ENCODE peak calls at places on chromosomes 4 and X, in ten cellular contexts. M, Q, P, W, I, A, X, E, O and R are unnamed samples.

GRCh38 chr4:189463734-189464133 is 476.9 kb upstream of the FRG1 start:
- DNase-seq in M (no peak), Q (no peak), P (no peak), W (no peak), I (no peak), A (no peak), X (no peak), E (no peak), O (no peak), R (no peak)

GRCh38 chr4:55910140-55910539 is 38.6 kb upstream of the CEP135 start:
- DNase-seq in M (peak; percentile 62), Q (no peak), P (no peak), W (peak; percentile 46), I (no peak), A (no peak), X (no peak), E (no peak), O (no peak), R (no peak)

GRCh38 chrX:10531927-10532326 is 88.5 kb downstream of the MID1 start:
- DNase-seq in M (no peak), Q (no peak), P (no peak), W (peak; percentile 47), I (no peak), A (no peak), X (no peak), E (no peak), O (no peak), R (no peak)

GRCh38 chrX:109936114-109936513 is 66.8 kb upstream of the TMEM164 start:
- DNase-seq in M (peak; percentile 63), Q (no peak), P (no peak), W (peak; percentile 59), I (no peak), A (no peak), X (no peak), E (no peak), O (no peak), R (no peak)

GRCh38 chr4:37742149-37742548 is 56.0 kb upstream of the RELL1 start:
- DNase-seq in M (peak; percentile 66), Q (peak; percentile 3), P (no peak), W (no peak), I (no peak), A (no peak), X (no peak), E (peak; percentile 21), O (no peak), R (no peak)

GRCh38 chr4:74117024-74117534 is 18.1 kb upstream of the CXCL2 start:
- DNase-seq in M (peak; percentile 75), Q (peak; percentile 41), P (no peak), W (peak; percentile 97), I (no peak), A (no peak), X (peak; percentile 80), E (peak; percentile 67), O (no peak), R (no peak)

GRCh38 chrX:37474478-37474877 is 97.0 kb upstream of the LANCL3 start:
- DNase-seq in M (no peak), Q (no peak), P (no peak), W (no peak), I (no peak), A (peak; percentile 8), X (no peak), E (no peak), O (no peak), R (no peak)

GRCh38 chrX:140123446-140123845 is 158.1 kb upstream of the CXorf66 start:
- DNase-seq in M (peak; percentile 22), Q (no peak), P (no peak), W (peak; percentile 15), I (peak; percentile 32), A (peak; percentile 54), X (no peak), E (peak; percentile 6), O (no peak), R (no peak)

GRCh38 chrX:112768563-112768962 is 72.1 kb downstream of the AMOT start:
- DNase-seq in M (no peak), Q (no peak), P (no peak), W (no peak), I (no peak), A (no peak), X (no peak), E (no peak), O (no peak), R (no peak)

GRCh38 chrX:44889824-44890223 is 16.8 kb downstream of the KDM6A start:
- DNase-seq in M (no peak), Q (no peak), P (no peak), W (no peak), I (no peak), A (no peak), X (no peak), E (no peak), O (no peak), R (no peak)

GRCh38 chr4:17286737-17287460 is 225.0 kb downstream of the QDPR start:
- DNase-seq in M (no peak), Q (no peak), P (no peak), W (no peak), I (no peak), A (peak; percentile 14), X (no peak), E (no peak), O (no peak), R (no peak)

GRCh38 chrX:65524139-65524538 is 10.4 kb downstream of the LAS1L start:
- DNase-seq in M (no peak), Q (no peak), P (no peak), W (no peak), I (no peak), A (no peak), X (no peak), E (no peak), O (no peak), R (no peak)

GRCh38 chrX:154321624-154322023 is 26.0 kb downstream of the TKTL1 start:
- DNase-seq in M (no peak), Q (no peak), P (no peak), W (peak; percentile 5), I (no peak), A (no peak), X (no peak), E (peak; percentile 11), O (no peak), R (no peak)

GRCh38 chr4:13543648-13544555 is at the start of gene NKX3-2:
- DNase-seq in M (peak; percentile 53), Q (no peak), P (peak; percentile 58), W (peak; percentile 34), I (no peak), A (peak; percentile 70), X (no peak), E (no peak), O (no peak), R (no peak)

GRCh38 chr4:14652522-14652921 is 349.8 kb upstream of the CPEB2 start:
- DNase-seq in M (no peak), Q (no peak), P (no peak), W (no peak), I (no peak), A (no peak), X (no peak), E (no peak), O (no peak), R (no peak)

GRCh38 chr4:5753766-5754528 is 42.9 kb downstream of the EVC start:
- DNase-seq in M (peak; percentile 96), Q (peak; percentile 43), P (peak; percentile 32), W (peak; percentile 91), I (no peak), A (no peak), X (no peak), E (peak; percentile 18), O (no peak), R (no peak)

GRCh38 chr4:79673898-79674297 is 265.9 kb upstream of the GK2 start:
- DNase-seq in M (no peak), Q (no peak), P (no peak), W (no peak), I (no peak), A (no peak), X (no peak), E (no peak), O (no peak), R (no peak)

DNA sequence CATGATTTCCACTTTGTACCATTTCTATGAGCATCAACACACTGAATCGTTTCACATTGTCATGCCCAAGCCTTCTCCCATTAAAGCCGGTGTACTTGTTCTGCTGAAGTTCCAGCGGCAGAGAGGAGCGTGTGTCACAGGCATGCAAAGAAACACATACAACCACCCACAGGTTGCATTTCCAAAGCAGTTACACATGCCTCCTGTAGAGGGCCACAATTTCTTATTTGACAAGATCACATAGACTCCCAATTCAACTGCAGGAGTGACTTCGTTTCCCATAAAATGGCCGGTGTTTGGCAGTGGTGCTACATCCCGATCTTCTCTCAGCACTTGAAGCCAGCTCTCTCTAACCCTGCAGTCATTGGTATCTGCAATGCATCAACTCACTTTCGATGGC is 992.6 kb downstream of the NLGN4X start:
- DNase-seq in M (no peak), Q (peak; percentile 1), P (no peak), W (no peak), I (peak; percentile 9), A (peak; percentile 39), X (no peak), E (no peak), O (no peak), R (no peak)
- TF ChIP-seq CTCF in M (no peak), Q (no peak), P (peak; percentile 23), W (no peak), I (no peak), A (peak; percentile 32), X (no peak), E (no peak), O (no peak), R (no peak)

DNA sequence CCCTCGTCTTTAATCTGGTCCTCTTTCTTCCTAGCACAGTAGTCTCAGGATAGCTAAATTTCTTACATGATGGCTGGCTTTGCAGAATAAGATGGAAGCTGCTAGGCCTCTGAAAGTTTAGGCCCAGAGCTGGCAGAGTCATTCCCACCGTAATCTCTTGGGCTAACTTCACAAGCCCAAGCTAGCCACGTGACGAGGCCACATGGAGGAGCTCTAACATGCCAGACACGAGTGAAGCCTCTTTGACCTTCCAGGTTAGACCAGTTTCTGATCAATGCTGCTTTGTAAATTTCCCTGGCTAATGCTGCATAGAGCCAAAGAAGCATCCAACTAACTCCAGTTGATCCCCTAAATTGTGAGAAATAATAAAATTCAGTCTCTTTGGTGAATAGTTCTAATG is 9.5 kb upstream of the CENPE start:
- DNase-seq in M (peak; percentile 46), Q (no peak), P (no peak), W (no peak), I (peak; percentile 49), A (peak; percentile 74), X (no peak), E (peak; percentile 47), O (no peak), R (no peak)
- TF ChIP-seq CTCF in M (peak; percentile 33), Q (no peak), P (no peak), W (no peak), I (no peak), A (peak; percentile 51), X (no peak), E (no peak), O (no peak), R (no peak)

GRCh38 chr4:133084421-133084820 is 64.7 kb upstream of the PCDH10 start:
- DNase-seq in M (no peak), Q (no peak), P (no peak), W (no peak), I (no peak), A (no peak), X (no peak), E (no peak), O (no peak), R (no peak)

GRCh38 chr4:133081246-133081645 is 67.8 kb upstream of the PCDH10 start:
- DNase-seq in M (no peak), Q (no peak), P (no peak), W (no peak), I (no peak), A (peak; percentile 24), X (no peak), E (no peak), O (no peak), R (no peak)
- TF ChIP-seq CTCF in M (peak; percentile 21), Q (no peak), P (no peak), W (no peak), I (no peak), A (peak; percentile 28), X (no peak), E (no peak), O (no peak), R (no peak)

GRCh38 chr4:2535386-2536192 is 858 bp upstream of the FAM193A start:
- DNase-seq in M (peak; percentile 30), Q (no peak), P (peak; percentile 72), W (peak; percentile 33), I (peak; percentile 62), A (peak; percentile 75), X (peak; percentile 42), E (peak; percentile 15), O (no peak), R (peak; percentile 44)
- TF ChIP-seq CTCF in M (no peak), Q (no peak), P (no peak), W (peak; percentile 10), I (no peak), A (no peak), X (no peak), E (no peak), O (no peak), R (no peak)